ENCODE peak calls at places on chromosomes 12 and 14, in seven cellular contexts. Z, N, D, A, F, B and P are unnamed samples.
A peak's percentile ranks its signal among the peaks of the same experiment; 100 is the strongest.

GRCh38 chr12:74897425-74898211 is 312.0 kb downstream of the KCNC2 start:
- DNase-seq in D (no peak), F (no peak), A (no peak), Z (no peak), N (no peak), B (no peak), P (no peak)

GRCh38 chr14:56247495-56248087 is 129.4 kb downstream of the PELI2 start:
- DNase-seq in B (no peak), D (no peak), A (no peak), Z (no peak), N (no peak), F (peak; percentile 19), P (no peak)

GRCh38 chr12:54021432-54022013 is 6.7 kb upstream of the HOXC6 start:
- DNase-seq in Z (no peak), F (peak; percentile 45), N (no peak), B (peak; percentile 61), A (no peak), D (peak; percentile 85), P (no peak)

GRCh38 chr12:42997032-42997431 is 407.5 kb upstream of the PRICKLE1 start:
- DNase-seq in F (no peak), D (no peak), Z (no peak), N (no peak), B (no peak), A (no peak), P (no peak)

GRCh38 chr14:22973217-22974032 is 8.9 kb downstream of the AJUBA start:
- DNase-seq in N (peak; percentile 48), Z (no peak), B (peak; percentile 61), A (no peak), F (peak; percentile 79), D (no peak), P (no peak)

GRCh38 chr14:78848234-78848820 is 678.2 kb downstream of the NRXN3 start:
- DNase-seq in F (peak; percentile 54), D (no peak), B (peak; percentile 65), N (no peak), Z (no peak), A (peak; percentile 34), P (no peak)

GRCh38 chr12:98686603-98687002 is 41.5 kb downstream of the APAF1 start:
- DNase-seq in A (no peak), N (no peak), F (no peak), B (no peak), D (no peak), Z (no peak), P (no peak)

GRCh38 chr14:21748869-21749303 is 75.3 kb upstream of the OR4E1 start:
- DNase-seq in Z (no peak), B (peak; percentile 67), D (no peak), N (peak; percentile 7), F (peak; percentile 58), A (no peak), P (no peak)

GRCh38 chr14:33781267-33781666 is 169.6 kb downstream of the EGLN3 start:
- DNase-seq in A (no peak), Z (no peak), F (no peak), N (no peak), D (no peak), B (no peak), P (no peak)

GRCh38 chr12:49198431-49199155 is 9.7 kb upstream of the TUBA1A start:
- DNase-seq in A (no peak), F (no peak), N (peak; percentile 73), D (no peak), Z (peak; percentile 56), B (no peak), P (peak; percentile 53)

GRCh38 chr12:43884683-43885410 is 49.0 kb downstream of the TMEM117 start:
- DNase-seq in A (no peak), D (no peak), N (peak; percentile 6), B (no peak), Z (no peak), F (no peak), P (no peak)

GRCh38 chr14:84351646-84352045 is 1178.3 kb upstream of the FLRT2 start:
- DNase-seq in B (no peak), A (no peak), F (no peak), Z (no peak), D (no peak), N (no peak), P (no peak)

GRCh38 chr14:90521121-90521929 is 124.5 kb downstream of the CALM1 start:
- DNase-seq in N (no peak), D (no peak), B (no peak), A (no peak), Z (no peak), F (no peak), P (no peak)

GRCh38 chr14:38866461-38866860 is 236.6 kb downstream of the SEC23A start:
- DNase-seq in N (no peak), Z (no peak), F (no peak), D (no peak), A (no peak), B (no peak), P (no peak)

GRCh38 chr12:3604750-3605638 is 114.0 kb downstream of the PRMT8 start:
- DNase-seq in Z (no peak), B (peak; percentile 10), F (no peak), A (no peak), N (peak; percentile 78), D (peak; percentile 68), P (no peak)

GRCh38 chr12:49662998-49663843 is 39.9 kb downstream of the PRPF40B start:
- DNase-seq in N (peak; percentile 91), D (peak; percentile 89), A (peak; percentile 61), F (no peak), Z (peak; percentile 83), B (peak; percentile 72), P (peak; percentile 34)

GRCh38 chr12:63918788-63919300 is 74.3 kb downstream of the SRGAP1 start:
- DNase-seq in N (no peak), D (no peak), Z (no peak), A (no peak), F (peak; percentile 96), B (no peak), P (peak; percentile 60)

GRCh38 chr12:27966870-27967269 is 5.7 kb downstream of the PTHLH start:
- DNase-seq in D (no peak), F (peak; percentile 91), Z (no peak), A (no peak), N (no peak), B (no peak), P (peak; percentile 91)

GRCh38 chr14:101004954-101005353 is 101.4 kb upstream of the RTL1 start:
- DNase-seq in B (no peak), Z (no peak), N (no peak), A (no peak), F (no peak), D (no peak), P (peak; percentile 28)

GRCh38 chr12:58286353-58286752 is 345.0 kb downstream of the ATP23 start:
- DNase-seq in B (no peak), A (no peak), Z (no peak), F (no peak), D (no peak), N (no peak), P (no peak)

GRCh38 chr14:79356040-79356439 is 855.3 kb downstream of the DIO2 start:
- DNase-seq in F (no peak), D (no peak), N (no peak), B (no peak), Z (no peak), A (no peak), P (no peak)

GRCh38 chr14:31122098-31122611 is 85.4 kb downstream of the HECTD1 start:
- DNase-seq in N (no peak), Z (no peak), A (no peak), F (no peak), D (no peak), B (no peak), P (no peak)

GRCh38 chr12:48199784-48200198 is 3.3 kb downstream of the OR10AD1 start:
- DNase-seq in A (no peak), B (no peak), F (peak; percentile 72), D (no peak), Z (no peak), N (no peak), P (no peak)

GRCh38 chr12:48198619-48198973 is 4.5 kb downstream of the OR10AD1 start:
- DNase-seq in B (no peak), F (no peak), D (peak; percentile 85), A (no peak), N (peak; percentile 46), Z (peak; percentile 61), P (no peak)

GRCh38 chr12:48197549-48197966 is 5.5 kb downstream of the OR10AD1 start:
- DNase-seq in Z (no peak), B (no peak), F (peak; percentile 70), N (no peak), A (no peak), D (no peak), P (no peak)

GRCh38 chr12:48198985-48199384 is 4.1 kb downstream of the OR10AD1 start:
- DNase-seq in A (no peak), N (no peak), Z (no peak), B (no peak), D (no peak), F (no peak), P (no peak)

GRCh38 chr12:48197967-48198618 is 5.0 kb downstream of the OR10AD1 start:
- DNase-seq in N (peak; percentile 98), B (peak; percentile 91), A (peak; percentile 98), Z (peak; percentile 100), D (peak; percentile 99), F (peak; percentile 98), P (peak; percentile 65)
- TF ChIP-seq CTCF in N (no peak), B (no peak), A (no peak), Z (no peak), D (no peak), F (no peak), P (no peak)

GRCh38 chr14:67619446-67620216 is at the start of gene ARG2:
- DNase-seq in D (peak; percentile 97), A (peak; percentile 99), F (peak; percentile 96), N (peak; percentile 95), B (peak; percentile 95), Z (peak; percentile 98), P (peak; percentile 35)
- TF ChIP-seq CTCF in D (no peak), A (no peak), F (no peak), N (no peak), B (no peak), Z (no peak), P (no peak)

GRCh38 chr12:40224439-40225291 is at the start of gene LRRK2:
- DNase-seq in F (peak; percentile 78), B (peak; percentile 46), D (peak; percentile 92), N (peak; percentile 86), A (peak; percentile 85), Z (peak; percentile 85), P (peak; percentile 28)
- TF ChIP-seq CTCF in F (no peak), B (no peak), D (no peak), N (no peak), A (no peak), Z (peak; percentile 12), P (no peak)

DNA sequence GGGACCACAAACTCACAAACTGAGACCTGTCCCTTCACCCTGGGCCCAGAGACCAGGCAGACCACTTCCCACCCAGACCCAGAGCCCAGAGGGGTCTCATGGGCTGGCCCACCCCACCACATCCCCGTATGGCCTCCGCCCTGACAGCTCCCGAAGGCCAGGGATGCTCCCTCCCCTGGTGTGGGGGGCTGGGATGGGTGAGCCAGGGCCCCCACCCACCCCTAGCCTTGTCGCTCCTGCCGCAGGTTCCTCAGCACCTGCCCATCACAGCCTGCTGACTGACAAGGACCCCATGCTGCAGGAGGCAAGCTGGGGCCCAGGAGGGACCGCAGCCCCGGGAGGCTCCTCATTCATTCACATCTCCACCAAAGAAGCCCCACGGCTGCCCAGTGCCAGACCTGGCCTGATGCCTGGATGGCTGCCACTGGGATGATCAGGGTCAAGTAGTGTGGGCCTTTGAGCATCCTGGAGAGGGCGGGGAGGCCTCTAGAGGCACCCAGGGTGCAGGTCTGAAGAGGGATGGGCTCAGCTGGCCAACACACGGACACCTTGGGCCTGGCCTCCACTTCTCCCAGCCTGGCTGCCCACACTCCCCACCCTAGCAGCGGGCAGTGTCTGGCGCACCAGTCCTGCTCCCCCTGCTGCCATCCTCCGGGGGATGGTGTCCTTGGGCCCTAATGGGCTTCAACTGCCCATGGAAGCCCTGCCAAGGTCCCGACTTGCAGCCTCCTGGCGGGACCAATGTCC is 24.7 kb upstream of the GPR132 start:
- DNase-seq in B (no peak), D (no peak), N (peak; percentile 8), Z (no peak), F (peak; percentile 71), A (no peak), P (no peak)
- TF ChIP-seq CTCF in B (no peak), D (no peak), N (no peak), Z (no peak), F (no peak), A (no peak), P (no peak)